ENCODE peak calls at places on chromosomes 5 and 9, in seven cellular contexts. L is substantia nigra, O is trophoblast cell, A is GM04503, J is PC-9, R is left colon, G is head of caudate nucleus. F is an unnamed sample.

GRCh38 chr9:2502210-2502609 is 119.4 kb upstream of the VLDLR start:
- DNase-seq in J (no peak), L (no peak), O (no peak), A (no peak), G (no peak), R (no peak), F (no peak)

GRCh38 chr9:81318571-81318970 is 370.8 kb downstream of the TLE1 start:
- DNase-seq in G (no peak), A (peak), J (peak), L (no peak), R (no peak), O (no peak), F (no peak)

GRCh38 chr9:124768778-124769350 is 2.2 kb downstream of the NR6A1 start:
- DNase-seq in G (no peak), R (no peak), O (no peak), A (no peak), J (no peak), L (no peak), F (no peak)

GRCh38 chr5:156529902-156530301 is 202.9 kb downstream of the SGCD start:
- DNase-seq in J (no peak), G (no peak), L (no peak), O (no peak), A (no peak), R (no peak), F (no peak)

GRCh38 chr5:181222630-181223040 is 446 bp upstream of the TRIM41 start:
- DNase-seq in J (no peak), L (no peak), R (no peak), A (no peak), G (no peak), O (no peak), F (no peak)

GRCh38 chr5:174235226-174235992 is 189.9 kb downstream of the NSG2 start:
- DNase-seq in A (no peak), R (no peak), O (no peak), L (no peak), J (no peak), G (peak), F (no peak)

GRCh38 chr9:133341369-133342082 is 5.5 kb upstream of the SURF6 start:
- DNase-seq in G (peak), R (peak), J (no peak), O (no peak), L (no peak), A (no peak), F (no peak)

GRCh38 chr5:102765350-102765749 is 10.2 kb downstream of the PAM start:
- DNase-seq in R (no peak), J (no peak), A (no peak), L (no peak), G (no peak), O (no peak), F (no peak)

GRCh38 chr5:57174128-57174849 is 430 bp downstream of the GPBP1 start:
- DNase-seq in R (no peak), J (peak), A (no peak), G (no peak), L (peak), O (peak), F (peak)

GRCh38 chr5:81825237-81825636 is 74.3 kb upstream of the SSBP2 start:
- DNase-seq in L (no peak), R (peak), J (peak), O (peak), G (no peak), A (peak), F (no peak)

GRCh38 chr5:147391781-147392180 is 118.1 kb downstream of the DPYSL3 start:
- DNase-seq in O (peak), J (peak), A (peak), R (no peak), L (no peak), G (peak), F (peak)

GRCh38 chr5:135491552-135492318 is 39.6 kb upstream of the TIFAB start:
- DNase-seq in O (peak), J (peak), A (no peak), L (no peak), R (no peak), G (no peak), F (no peak)

GRCh38 chr5:138711816-138712215 is 41.4 kb upstream of the CTNNA1 start:
- DNase-seq in G (no peak), O (no peak), R (no peak), L (no peak), J (no peak), A (no peak), F (no peak)